ENCODE peak calls at places on chromosomes 6 and 20, in ten cellular contexts. G, C, L, P, X, M, D, O, A and R are unnamed samples.

GRCh38 chr20:60138263-60139127 is 180.3 kb downstream of the CDH26 start:
- DNase-seq in L (peak; percentile 35), D (peak; percentile 73), C (peak; percentile 39), X (peak; percentile 48), A (no peak), G (no peak), M (peak; percentile 89), O (no peak), P (no peak), R (peak; percentile 29)

GRCh38 chr6:13357551-13358075 is 29.3 kb upstream of the TBC1D7 start:
- DNase-seq in A (no peak), X (peak; percentile 77), L (no peak), M (no peak), C (no peak), P (no peak), D (peak; percentile 48), O (no peak), G (no peak), R (no peak)

GRCh38 chr6:43268348-43268685 is 25.0 kb downstream of the TTBK1 start:
- DNase-seq in C (no peak), M (no peak), D (peak; percentile 78), X (no peak), L (no peak), A (no peak), G (no peak), P (no peak), O (no peak), R (no peak)

GRCh38 chr6:116528163-116528562 is 16.7 kb downstream of the CALHM5 start:
- DNase-seq in P (no peak), O (no peak), A (no peak), L (no peak), M (no peak), G (no peak), C (no peak), X (no peak), D (no peak), R (no peak)

GRCh38 chr6:4388675-4389074 is 253.3 kb upstream of the ECI2 start:
- DNase-seq in P (no peak), M (no peak), O (no peak), L (no peak), G (no peak), A (no peak), C (no peak), D (no peak), X (no peak), R (peak; percentile 46)

GRCh38 chr6:33925869-33926268 is 122.1 kb upstream of the MLN start:
- DNase-seq in D (no peak), P (no peak), L (no peak), M (no peak), C (no peak), G (no peak), X (no peak), A (no peak), O (no peak), R (no peak)

GRCh38 chr20:57744206-57744605 is 34.4 kb upstream of the PMEPA1 start:
- DNase-seq in M (no peak), G (no peak), P (no peak), L (no peak), X (no peak), C (no peak), O (no peak), A (no peak), D (no peak), R (no peak)

GRCh38 chr6:107458687-107459282 is 579 bp downstream of the PDSS2 start:
- DNase-seq in X (peak; percentile 22), L (peak; percentile 25), C (no peak), A (peak; percentile 19), D (no peak), O (peak; percentile 29), M (peak; percentile 88), P (no peak), G (no peak), R (peak; percentile 9)

GRCh38 chr6:157228421-157229218 is 94.7 kb downstream of the TMEM242 start:
- DNase-seq in A (no peak), L (no peak), O (no peak), C (no peak), G (no peak), X (no peak), P (no peak), D (peak; percentile 32), M (peak; percentile 74), R (no peak)

GRCh38 chr20:32019156-32019510 is 8.9 kb downstream of the CCM2L start:
- DNase-seq in D (no peak), L (no peak), X (no peak), P (no peak), C (no peak), A (no peak), O (peak; percentile 68), M (no peak), G (no peak), R (no peak)

GRCh38 chr20:4661191-4661590 is 60.5 kb upstream of the PRND start:
- DNase-seq in C (no peak), M (peak; percentile 82), G (no peak), D (no peak), O (no peak), X (no peak), P (no peak), L (no peak), A (no peak), R (no peak)

GRCh38 chr6:146090474-146090873 is 61.6 kb downstream of the GRM1 start:
- DNase-seq in L (no peak), A (no peak), D (no peak), X (no peak), G (no peak), O (no peak), C (no peak), P (no peak), M (no peak), R (no peak)

GRCh38 chr6:11632231-11632630 is 94.7 kb downstream of the TMEM170B start:
- DNase-seq in O (peak; percentile 53), A (no peak), P (peak; percentile 24), G (no peak), M (no peak), D (no peak), X (peak; percentile 39), L (no peak), C (no peak), R (peak; percentile 37)

GRCh38 chr6:107217248-107217647 is 101.9 kb upstream of the BEND3 start:
- DNase-seq in C (no peak), M (no peak), O (no peak), P (no peak), A (no peak), G (no peak), X (no peak), L (no peak), D (no peak), R (no peak)

GRCh38 chr20:37755665-37756064 is 61.8 kb downstream of the CTNNBL1 start:
- DNase-seq in O (no peak), A (no peak), L (no peak), D (peak; percentile 47), C (no peak), X (no peak), M (no peak), P (no peak), G (no peak), R (no peak)

GRCh38 chr20:33433465-33433864 is 10.1 kb downstream of the SNTA1 start:
- DNase-seq in P (no peak), M (no peak), D (peak; percentile 83), X (no peak), L (no peak), A (no peak), G (peak; percentile 39), C (no peak), O (no peak), R (no peak)

GRCh38 chr6:47967843-47968242 is 143.2 kb downstream of the PTCHD4 start:
- DNase-seq in X (no peak), A (no peak), C (no peak), O (no peak), G (no peak), L (no peak), D (no peak), P (no peak), M (no peak), R (no peak)

GRCh38 chr6:42217523-42218367 is at the start of gene MRPS10:
- DNase-seq in A (peak; percentile 94), G (peak; percentile 83), O (peak; percentile 85), M (peak; percentile 96), P (peak; percentile 95), L (peak; percentile 91), C (peak; percentile 89), D (peak; percentile 94), X (peak; percentile 94), R (peak; percentile 49)
- TF ChIP-seq POLR2A in A (no peak), G (peak; percentile 47), O (peak; percentile 66), M (peak; percentile 63), P (peak; percentile 71), L (peak; percentile 72), C (peak; percentile 89), D (peak; percentile 62), X (peak; percentile 85), R (peak; percentile 77)

DNA sequence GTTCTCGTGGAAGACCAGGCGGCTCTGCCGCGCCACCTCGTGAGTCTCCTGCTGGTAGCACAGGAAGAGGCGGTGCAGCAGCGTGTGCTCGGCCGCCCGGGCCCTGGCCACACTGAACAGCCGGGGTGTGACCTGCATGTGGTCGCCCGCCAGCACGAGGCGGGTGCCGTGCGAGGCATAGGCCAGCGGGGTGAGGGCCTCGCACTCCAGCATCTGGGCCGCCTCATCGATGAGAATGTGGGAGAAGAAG is 7.0 kb downstream of the HELZ2 start:
- DNase-seq in O (no peak), G (no peak), A (no peak), X (no peak), C (no peak), M (no peak), D (no peak), L (no peak), P (no peak), R (no peak)
- TF ChIP-seq POLR2A in O (no peak), G (no peak), A (no peak), X (no peak), C (no peak), M (no peak), D (no peak), L (no peak), P (no peak), R (no peak)

DNA sequence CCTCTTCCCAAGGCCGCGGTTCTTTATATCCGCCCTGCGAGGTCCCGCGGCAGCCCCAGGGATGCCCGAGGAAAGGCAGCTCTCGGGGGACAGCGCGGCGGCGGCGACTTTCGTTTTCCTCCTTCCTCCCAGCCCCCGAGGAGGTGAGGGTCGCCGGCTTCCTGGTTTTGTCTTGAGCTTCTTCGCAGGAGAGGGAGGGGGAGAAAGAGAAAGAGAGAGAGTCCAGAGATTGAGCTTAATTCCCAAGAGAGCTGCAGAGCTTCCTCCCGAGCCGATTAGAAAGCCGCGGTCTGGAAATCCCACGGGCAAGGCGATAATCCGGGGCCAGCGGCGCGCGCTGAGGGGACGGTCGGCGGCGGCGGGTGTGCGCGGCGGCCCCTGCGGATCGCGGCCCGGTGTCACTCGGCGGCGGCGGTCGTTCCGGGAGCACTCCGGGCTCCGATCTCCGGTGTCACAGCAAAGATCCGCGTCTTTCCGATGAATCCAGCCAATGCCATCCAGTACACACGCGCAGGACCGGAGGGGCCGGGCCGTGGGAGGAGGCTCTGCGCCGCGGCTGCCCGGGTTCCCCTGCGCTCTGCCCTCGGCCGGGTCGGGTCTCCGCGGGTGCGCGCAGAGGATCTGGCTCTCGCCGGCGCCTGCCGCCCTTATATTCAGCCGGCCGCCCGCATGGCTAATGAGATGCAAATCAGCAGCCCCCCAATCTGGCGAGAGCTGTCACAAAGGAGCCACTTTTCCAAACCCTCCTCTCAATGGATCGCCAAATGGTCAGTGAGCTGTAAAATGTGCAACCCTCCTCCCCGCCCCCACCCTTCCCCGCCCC is at the start of gene DLL1:
- DNase-seq in P (no peak), L (peak; percentile 51), G (no peak), C (peak; percentile 28), M (peak; percentile 89), X (peak; percentile 29), A (peak; percentile 42), O (no peak), D (peak; percentile 73), R (peak; percentile 24)
- TF ChIP-seq POLR2A in P (no peak), L (peak; percentile 16), G (no peak), C (no peak), M (peak; percentile 87), X (no peak), A (no peak), O (no peak), D (peak; percentile 68), R (no peak)

GRCh38 chr6:111591370-111591900 is 14.2 kb downstream of the TRAF3IP2 start:
- DNase-seq in M (no peak), G (peak; percentile 87), O (peak; percentile 76), D (peak; percentile 80), C (peak; percentile 86), P (peak; percentile 92), L (peak; percentile 94), X (peak; percentile 100), A (peak; percentile 96), R (peak; percentile 61)
- TF ChIP-seq POLR2A in M (no peak), G (no peak), O (no peak), D (no peak), C (no peak), P (no peak), L (no peak), X (peak; percentile 62), A (no peak), R (no peak)